ENCODE peak calls at places on chromosomes 11 and 22, in five cellular contexts. One of them, this sample, is unnamed. For H3K36me3, the result is how much of the 10 kb centered on the place peaks cover.

GRCh38 chr11:20912046-20912821 is 242.8 kb downstream of the NELL1 start:
- DNase-seq in neural progenitor cell: no peak
- DNase-seq in body of pancreas: no peak
- DNase-seq in PC-9: no peak
- DNase-seq in A673: no peak
- DNase-seq in this sample: no peak

GRCh38 chr11:8025816-8026215 is 38.7 kb downstream of the EIF3F start:
- DNase-seq in neural progenitor cell: no peak
- DNase-seq in body of pancreas: no peak
- DNase-seq in PC-9: no peak
- DNase-seq in A673: no peak
- DNase-seq in this sample: no peak

GRCh38 chr11:130555251-130555841 is 106.9 kb downstream of the ADAMTS15 start:
- DNase-seq in neural progenitor cell: no peak
- DNase-seq in body of pancreas: peak
- DNase-seq in PC-9: no peak
- DNase-seq in A673: no peak
- DNase-seq in this sample: no peak

GRCh38 chr11:28144808-28145207 is 36.6 kb downstream of the METTL15 start:
- DNase-seq in neural progenitor cell: no peak
- DNase-seq in body of pancreas: no peak
- DNase-seq in PC-9: no peak
- DNase-seq in A673: peak
- DNase-seq in this sample: peak

GRCh38 chr11:46306296-46306853 is 28.9 kb downstream of the CREB3L1 start:
- DNase-seq in neural progenitor cell: no peak
- DNase-seq in body of pancreas: no peak
- DNase-seq in PC-9: no peak
- DNase-seq in A673: no peak
- DNase-seq in this sample: no peak

GRCh38 chr22:17120711-17121234 is 387 bp downstream of the TMEM121B start:
- DNase-seq in neural progenitor cell: peak
- DNase-seq in body of pancreas: no peak
- DNase-seq in PC-9: no peak
- DNase-seq in A673: peak
- DNase-seq in this sample: no peak

GRCh38 chr11:86637976-86638375 is 34.4 kb downstream of the ME3 start:
- DNase-seq in neural progenitor cell: no peak
- DNase-seq in body of pancreas: no peak
- DNase-seq in PC-9: peak
- DNase-seq in A673: no peak
- DNase-seq in this sample: no peak

GRCh38 chr11:41578421-41579047 is 119.1 kb upstream of the LRRC4C start:
- DNase-seq in neural progenitor cell: no peak
- DNase-seq in body of pancreas: no peak
- DNase-seq in PC-9: no peak
- DNase-seq in A673: no peak
- DNase-seq in this sample: no peak

GRCh38 chr11:46801694-46802093 is 44.4 kb downstream of the CKAP5 start:
- DNase-seq in neural progenitor cell: no peak
- DNase-seq in body of pancreas: no peak
- DNase-seq in PC-9: no peak
- DNase-seq in A673: no peak
- DNase-seq in this sample: no peak

GRCh38 chr11:79437981-79438630 is 2.7 kb downstream of the TENM4 start:
- DNase-seq in neural progenitor cell: peak
- DNase-seq in body of pancreas: no peak
- DNase-seq in PC-9: no peak
- DNase-seq in A673: peak
- DNase-seq in this sample: no peak

GRCh38 chr11:131038597-131038996 is 122.3 kb upstream of the SNX19 start:
- DNase-seq in neural progenitor cell: peak
- DNase-seq in body of pancreas: no peak
- DNase-seq in PC-9: no peak
- DNase-seq in A673: peak
- DNase-seq in this sample: no peak

GRCh38 chr11:62390237-62390636 is 28.6 kb upstream of the SCGB1A1 start:
- DNase-seq in neural progenitor cell: no peak
- DNase-seq in body of pancreas: no peak
- DNase-seq in PC-9: no peak
- DNase-seq in A673: no peak
- DNase-seq in this sample: no peak

GRCh38 chr11:72373163-72373562 is 61.2 kb downstream of the CLPB start:
- DNase-seq in neural progenitor cell: no peak
- DNase-seq in body of pancreas: no peak
- DNase-seq in PC-9: no peak
- DNase-seq in A673: peak
- DNase-seq in this sample: peak

DNA sequence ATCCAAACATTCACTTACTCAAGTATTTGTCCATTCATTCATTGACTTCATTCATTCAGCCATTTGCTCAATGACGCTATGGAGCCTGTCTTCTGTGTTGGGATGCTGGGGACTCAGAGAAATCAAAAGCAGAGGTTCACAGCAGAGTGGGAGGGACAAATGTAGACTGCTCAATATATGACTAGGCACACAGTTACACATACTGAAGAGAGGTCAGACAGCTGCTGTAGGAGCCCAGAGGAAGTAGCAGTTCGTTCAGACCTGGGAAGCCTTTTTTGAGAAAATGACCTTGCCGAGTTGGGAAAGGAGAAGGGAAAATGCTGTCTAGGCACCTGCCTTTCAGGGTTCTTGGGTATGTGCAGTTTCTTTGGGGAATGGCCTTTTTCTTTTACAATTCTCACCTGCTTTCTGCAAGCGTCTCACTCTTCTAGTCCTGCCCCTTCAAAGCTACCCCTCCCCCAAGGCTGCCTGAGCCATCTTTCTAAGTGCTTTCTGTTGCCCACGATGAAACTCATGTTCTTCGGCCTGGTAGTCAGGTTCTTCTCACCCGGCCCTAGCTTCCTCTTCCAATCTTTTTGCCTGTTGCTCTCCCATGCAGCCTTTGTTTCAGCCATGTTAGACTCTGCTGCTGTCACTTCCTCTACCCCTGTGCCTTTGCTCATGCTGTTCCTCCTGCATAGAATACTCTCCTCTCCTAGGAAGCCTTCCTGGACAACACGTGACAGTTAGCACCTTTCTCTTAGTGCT is 4.2 kb upstream of the UVRAG start:
- DNase-seq in neural progenitor cell: no peak
- DNase-seq in body of pancreas: no peak
- DNase-seq in PC-9: no peak
- DNase-seq in A673: no peak
- DNase-seq in this sample: no peak
- H3K4me3 ChIP-seq in neural progenitor cell: no peak
- H3K4me3 ChIP-seq in body of pancreas: no peak
- H3K4me3 ChIP-seq in PC-9: no peak
- H3K4me3 ChIP-seq in A673: no peak
- H3K4me3 ChIP-seq in this sample: no peak

DNA sequence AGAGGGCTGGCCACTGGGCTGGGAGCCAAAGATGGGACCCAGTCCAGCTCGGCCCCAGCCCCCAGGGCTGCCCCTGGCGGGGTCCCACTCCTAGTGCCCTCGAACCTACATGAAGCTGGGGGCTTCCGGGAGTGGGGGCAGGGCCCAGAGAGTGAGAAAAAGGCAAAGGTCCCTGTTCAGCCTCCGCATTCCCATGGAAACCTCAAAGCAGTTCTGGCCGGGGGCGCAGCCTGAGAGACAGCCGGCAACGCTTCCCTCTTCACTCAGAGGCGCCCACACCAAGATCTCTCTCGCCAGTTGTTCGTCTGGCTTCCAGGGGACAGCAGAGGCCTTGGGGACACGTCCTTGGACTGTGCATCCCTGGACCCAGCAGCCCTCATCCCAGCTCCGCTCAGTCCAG is 22.3 kb upstream of the ARHGAP8 start:
- DNase-seq in neural progenitor cell: no peak
- DNase-seq in body of pancreas: no peak
- DNase-seq in PC-9: no peak
- DNase-seq in A673: no peak
- DNase-seq in this sample: no peak
- H3K36me3 ChIP-seq in neural progenitor cell: under half
- H3K36me3 ChIP-seq in body of pancreas: under half
- H3K36me3 ChIP-seq in PC-9: under half
- H3K36me3 ChIP-seq in A673: under half
- H3K36me3 ChIP-seq in this sample: under half

GRCh38 chr11:617912-618682 is 2.3 kb upstream of the IRF7 start:
- DNase-seq in neural progenitor cell: no peak
- DNase-seq in body of pancreas: no peak
- DNase-seq in PC-9: no peak
- DNase-seq in A673: no peak
- DNase-seq in this sample: peak

GRCh38 chr11:617248-617911 is 1.6 kb upstream of the IRF7 start:
- DNase-seq in neural progenitor cell: no peak
- DNase-seq in body of pancreas: no peak
- DNase-seq in PC-9: no peak
- DNase-seq in A673: no peak
- DNase-seq in this sample: peak

GRCh38 chr11:614583-615452 is 932 bp downstream of the IRF7 start:
- DNase-seq in neural progenitor cell: peak
- DNase-seq in body of pancreas: peak
- DNase-seq in PC-9: no peak
- DNase-seq in A673: no peak
- DNase-seq in this sample: peak

GRCh38 chr11:615453-616319 is at the start of gene IRF7:
- DNase-seq in neural progenitor cell: peak
- DNase-seq in body of pancreas: peak
- DNase-seq in PC-9: peak
- DNase-seq in A673: peak
- DNase-seq in this sample: peak

GRCh38 chr11:616320-617220 is 820 bp upstream of the IRF7 start:
- DNase-seq in neural progenitor cell: no peak
- DNase-seq in body of pancreas: no peak
- DNase-seq in PC-9: no peak
- DNase-seq in A673: no peak
- DNase-seq in this sample: peak
- H3K4me3 ChIP-seq in neural progenitor cell: peak
- H3K4me3 ChIP-seq in body of pancreas: no peak
- H3K4me3 ChIP-seq in PC-9: no peak
- H3K4me3 ChIP-seq in A673: no peak
- H3K4me3 ChIP-seq in this sample: no peak

DNA sequence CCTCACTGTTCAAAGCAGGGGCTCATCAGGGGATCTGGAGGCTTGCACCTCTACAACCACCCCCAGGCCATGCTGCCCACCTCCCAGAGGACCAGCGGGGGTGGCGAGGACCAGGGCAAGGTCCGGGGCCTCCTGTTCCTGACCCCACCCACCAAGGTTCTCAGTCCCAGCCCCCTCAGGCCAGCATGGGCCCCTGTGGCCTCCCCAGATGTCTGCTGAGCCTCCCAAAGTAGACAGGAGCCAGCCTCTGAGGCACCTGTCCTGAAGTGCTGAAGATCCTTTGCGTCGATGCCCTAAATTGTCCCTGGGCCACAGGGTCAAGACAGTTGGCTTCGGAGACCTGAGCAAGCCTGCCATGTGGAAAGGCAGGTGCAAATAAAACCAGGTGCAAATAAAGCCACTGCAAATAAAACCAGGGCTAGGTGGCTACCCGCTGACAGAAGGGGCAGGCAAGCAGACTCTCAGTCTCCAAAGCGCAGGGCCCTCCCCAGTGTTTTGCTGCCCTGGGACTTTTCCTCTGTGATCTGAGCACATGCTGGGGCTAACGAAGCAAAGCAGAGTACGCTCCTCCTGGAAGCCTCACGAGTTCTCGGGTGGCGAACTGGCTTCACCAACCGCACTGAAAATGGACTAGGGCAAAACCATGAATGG is 22.4 kb upstream of the ARFGAP3 start:
- DNase-seq in neural progenitor cell: no peak
- DNase-seq in body of pancreas: peak
- DNase-seq in PC-9: no peak
- DNase-seq in A673: no peak
- DNase-seq in this sample: no peak
- H3K36me3 ChIP-seq in neural progenitor cell: under half
- H3K36me3 ChIP-seq in body of pancreas: under half
- H3K36me3 ChIP-seq in PC-9: under half
- H3K36me3 ChIP-seq in A673: under half
- H3K36me3 ChIP-seq in this sample: under half

GRCh38 chr11:77474509-77475070 is 696 bp upstream of the PAK1 start:
- DNase-seq in neural progenitor cell: no peak
- DNase-seq in body of pancreas: peak
- DNase-seq in PC-9: no peak
- DNase-seq in A673: no peak
- DNase-seq in this sample: no peak
- H3K4me3 ChIP-seq in neural progenitor cell: peak
- H3K4me3 ChIP-seq in body of pancreas: no peak
- H3K4me3 ChIP-seq in PC-9: peak
- H3K4me3 ChIP-seq in A673: peak
- H3K4me3 ChIP-seq in this sample: peak

GRCh38 chr11:121595717-121596156 is 143.0 kb upstream of the SORL1-AS1 start:
- DNase-seq in neural progenitor cell: no peak
- DNase-seq in body of pancreas: no peak
- DNase-seq in PC-9: peak
- DNase-seq in A673: peak
- DNase-seq in this sample: no peak
- H3K36me3 ChIP-seq in neural progenitor cell: under half
- H3K36me3 ChIP-seq in body of pancreas: under half
- H3K36me3 ChIP-seq in PC-9: under half
- H3K36me3 ChIP-seq in A673: under half
- H3K36me3 ChIP-seq in this sample: under half

DNA sequence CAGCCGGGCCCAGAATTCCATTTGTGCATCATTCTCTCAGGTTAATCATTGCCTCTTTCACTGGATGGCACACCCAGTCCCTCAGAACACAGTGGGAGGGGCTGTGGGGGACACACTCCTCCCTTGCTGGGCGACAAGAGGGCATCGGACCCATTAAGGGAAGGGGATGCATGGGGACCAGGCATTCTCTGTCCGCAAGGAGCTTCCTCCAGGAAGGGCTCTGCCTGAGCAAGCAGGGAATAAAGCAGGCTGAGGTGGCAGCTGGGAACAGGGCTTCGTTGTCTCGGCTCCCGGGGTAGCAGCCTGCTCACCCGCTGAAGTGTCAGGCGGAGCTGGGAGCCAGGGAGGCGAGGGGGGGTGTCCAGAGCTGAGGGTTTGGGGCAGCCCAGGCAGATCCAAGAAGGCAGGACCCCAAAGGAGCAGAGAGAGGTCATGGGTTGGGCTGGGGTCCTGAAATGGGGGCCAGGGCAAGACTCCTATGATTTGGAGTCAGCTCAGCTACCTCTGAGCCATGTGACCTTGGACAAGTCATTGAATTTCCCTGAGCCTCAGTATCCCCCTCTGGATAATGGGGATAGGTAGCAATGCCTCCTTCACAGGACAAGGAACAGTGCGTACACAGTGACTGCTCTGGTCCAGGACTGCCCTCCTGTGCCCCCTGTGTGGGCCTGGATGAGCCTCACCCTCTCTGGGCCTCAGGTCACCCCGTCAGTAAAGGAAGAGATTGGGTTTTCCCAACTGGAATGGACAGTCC is 1.4 kb downstream of the GAL3ST1 start:
- DNase-seq in neural progenitor cell: no peak
- DNase-seq in body of pancreas: peak
- DNase-seq in PC-9: no peak
- DNase-seq in A673: no peak
- DNase-seq in this sample: peak
- H3K4me3 ChIP-seq in neural progenitor cell: no peak
- H3K4me3 ChIP-seq in body of pancreas: no peak
- H3K4me3 ChIP-seq in PC-9: no peak
- H3K4me3 ChIP-seq in A673: no peak
- H3K4me3 ChIP-seq in this sample: no peak

This sample was measured in mucosa of descending colon.